ENCODE peak calls at places on chromosome 2, in eight cellular contexts. P is heart left ventricle, O is upper lobe of right lung, K is A549, N is fibroblast of mammary gland, Y is uterus, L is sigmoid colon, I is IMR-90. M is an unnamed sample.

GRCh38 chr2:14451312-14451711 is 181.2 kb upstream of the LRATD1 start:
- DNase-seq in P (no peak), O (no peak), K (no peak), N (no peak), Y (no peak), L (no peak), I (no peak), M (no peak)

GRCh38 chr2:144404621-144405312 is 115.2 kb downstream of the ZEB2 start:
- DNase-seq in P (no peak), O (no peak), K (no peak), N (no peak), Y (no peak), L (no peak), I (peak), M (peak)

GRCh38 chr2:239603411-239604356 is 202.9 kb upstream of the HDAC4 start:
- DNase-seq in P (no peak), O (no peak), K (no peak), N (no peak), Y (no peak), L (no peak), I (no peak), M (no peak)

GRCh38 chr2:96802281-96802595 is 13.8 kb upstream of the CNNM3 start:
- DNase-seq in P (no peak), O (peak), K (no peak), N (no peak), Y (no peak), L (peak), I (no peak), M (no peak)

GRCh38 chr2:231540017-231540416 is 9.8 kb upstream of the NMUR1 start:
- DNase-seq in P (no peak), O (no peak), K (no peak), N (no peak), Y (no peak), L (no peak), I (no peak), M (no peak)

GRCh38 chr2:134181219-134181618 is 72.7 kb upstream of the MGAT5 start:
- DNase-seq in P (no peak), O (no peak), K (no peak), N (no peak), Y (no peak), L (no peak), I (no peak), M (no peak)

GRCh38 chr2:113219889-113220641 is 46.3 kb downstream of the PSD4 start:
- DNase-seq in P (peak), O (peak), K (peak), N (peak), Y (no peak), L (peak), I (peak), M (peak)

GRCh38 chr2:11553661-11554429 is 20.0 kb downstream of the GREB1 start:
- DNase-seq in P (no peak), O (no peak), K (no peak), N (peak), Y (no peak), L (no peak), I (peak), M (peak)

GRCh38 chr2:145156199-145156598 is 636.3 kb upstream of the ZEB2 start:
- DNase-seq in P (no peak), O (no peak), K (no peak), N (no peak), Y (no peak), L (no peak), I (no peak), M (no peak)

GRCh38 chr2:15449542-15450236 is 111.4 kb downstream of the NBAS start:
- DNase-seq in P (no peak), O (no peak), K (no peak), N (no peak), Y (no peak), L (no peak), I (no peak), M (no peak)

GRCh38 chr2:112481050-112481527 is 867 bp upstream of the TTL start:
- DNase-seq in P (peak), O (peak), K (peak), N (peak), Y (peak), L (peak), I (peak), M (peak)

GRCh38 chr2:21118302-21118920 is 5.4 kb upstream of the TDRD15 start:
- DNase-seq in P (no peak), O (no peak), K (peak), N (peak), Y (no peak), L (no peak), I (peak), M (peak)

DNA sequence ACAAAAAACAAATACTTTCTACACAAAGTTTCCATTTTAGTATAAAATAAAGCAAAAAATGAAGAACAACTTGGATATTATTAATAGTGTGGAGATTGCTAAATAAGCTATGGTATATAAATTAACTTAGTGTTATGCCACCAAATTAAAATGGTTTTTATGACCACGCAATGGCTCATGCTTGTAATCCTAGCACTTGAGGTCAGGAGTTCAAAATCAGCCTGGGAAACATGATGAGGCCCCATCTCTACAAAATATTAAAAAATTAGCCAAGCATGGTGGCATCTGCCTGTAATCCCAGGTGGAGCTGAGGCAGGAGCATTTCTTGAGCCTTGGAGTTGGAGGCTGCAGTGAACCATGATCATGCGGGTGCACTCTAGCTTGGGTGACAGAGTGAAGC is 108.8 kb downstream of the SH3RF3 start:
- DNase-seq in P (no peak), O (no peak), K (no peak), N (no peak), Y (no peak), L (no peak), I (no peak), M (no peak)
- H3K4me3 ChIP-seq in P (no peak), O (no peak), K (no peak), N (no peak), Y (no peak), L (no peak), I (no peak), M (no peak)

GRCh38 chr2:148541792-148542191 is 102.8 kb upstream of the EPC2 start:
- DNase-seq in P (no peak), O (no peak), K (no peak), N (no peak), Y (no peak), L (no peak), I (no peak), M (no peak)

GRCh38 chr2:148546270-148546669 is 98.3 kb upstream of the EPC2 start:
- DNase-seq in P (no peak), O (no peak), K (no peak), N (no peak), Y (no peak), L (no peak), I (no peak), M (no peak)

GRCh38 chr2:148542614-148543013 is 101.9 kb upstream of the EPC2 start:
- DNase-seq in P (no peak), O (no peak), K (no peak), N (no peak), Y (no peak), L (no peak), I (no peak), M (no peak)

GRCh38 chr2:148549001-148549400 is 95.5 kb upstream of the EPC2 start:
- DNase-seq in P (no peak), O (no peak), K (no peak), N (no peak), Y (no peak), L (no peak), I (no peak), M (no peak)

DNA sequence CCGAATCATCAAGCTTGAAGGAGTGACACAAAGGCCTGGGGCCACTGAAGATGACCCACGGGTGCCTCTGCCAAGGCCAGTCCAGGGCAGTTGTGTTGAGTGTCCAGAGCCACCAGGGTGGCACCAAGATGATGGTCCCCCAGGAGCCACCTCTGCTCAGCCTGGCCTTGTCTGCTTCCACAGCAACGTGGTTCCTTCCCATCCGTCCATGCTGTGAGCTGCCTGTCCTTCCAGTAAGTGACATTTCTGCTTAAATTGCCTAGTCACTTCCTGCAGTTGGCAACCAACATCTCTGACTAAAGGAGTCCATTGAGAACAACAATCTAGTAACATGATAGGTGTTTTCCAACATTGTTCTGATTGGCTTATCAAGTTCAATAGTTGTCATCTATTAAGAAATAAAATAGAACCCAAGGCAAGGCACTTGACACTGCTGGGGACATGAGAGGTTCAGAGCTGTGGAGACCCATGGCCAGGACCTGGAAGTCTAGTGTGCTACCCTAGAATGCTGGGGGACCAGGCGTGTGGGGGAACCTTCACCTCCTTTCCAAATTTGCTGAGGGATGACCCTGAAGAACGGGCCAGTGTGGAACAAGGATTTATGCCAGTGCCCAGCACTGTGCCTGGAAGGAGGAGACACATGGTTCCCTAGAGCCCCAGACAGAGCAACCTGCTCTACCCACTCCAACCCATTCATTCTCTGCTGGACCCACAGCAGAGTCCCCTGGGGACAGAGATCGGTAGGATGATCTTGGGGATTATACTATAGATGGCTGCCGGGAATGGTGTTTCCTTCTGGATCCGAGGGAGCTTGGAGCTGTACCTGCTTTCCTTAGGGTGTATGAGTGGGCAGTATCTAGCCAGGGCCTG is 98.9 kb upstream of the EPC2 start:
- DNase-seq in P (no peak), O (no peak), K (no peak), N (no peak), Y (no peak), L (no peak), I (no peak), M (no peak)
- H3K4me3 ChIP-seq in P (no peak), O (no peak), K (no peak), N (no peak), Y (no peak), L (no peak), I (no peak), M (no peak)

DNA sequence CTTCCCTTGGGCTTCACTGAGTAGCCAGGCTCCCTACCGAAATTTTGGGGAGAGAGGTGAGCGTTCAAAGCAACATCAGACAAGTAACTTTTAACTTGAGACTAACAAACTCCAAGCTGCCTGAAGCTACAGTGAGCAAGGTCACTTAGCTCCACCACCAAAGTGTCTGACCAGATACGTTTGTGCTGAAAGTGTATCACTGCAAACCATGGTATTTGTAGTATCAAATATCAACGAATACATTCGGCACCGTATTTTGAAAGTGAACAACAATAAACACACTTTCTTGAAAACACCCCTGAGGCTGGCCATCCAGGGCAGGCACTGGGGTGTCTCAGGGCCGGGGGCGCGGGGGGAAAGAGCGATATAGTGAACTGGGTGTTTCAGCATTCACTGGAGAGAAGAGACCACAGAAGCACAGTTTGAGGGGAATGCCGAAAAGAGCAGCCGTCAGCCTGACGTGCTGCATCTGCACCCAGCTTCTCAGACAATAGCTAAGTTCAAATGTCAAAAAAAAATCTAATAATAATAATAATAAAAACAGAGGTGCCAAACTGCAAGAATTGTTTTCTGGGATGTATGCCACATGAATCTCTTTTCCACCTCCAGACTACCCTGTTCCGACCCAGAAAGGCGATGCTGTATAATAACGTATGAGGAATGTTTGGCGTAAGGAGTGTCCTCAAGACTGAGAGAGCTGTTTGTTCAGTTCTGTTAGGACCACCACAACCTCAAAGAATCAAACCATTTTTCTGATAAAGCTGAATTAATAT is 7.5 kb upstream of the POU3F3 start:
- DNase-seq in P (no peak), O (no peak), K (no peak), N (no peak), Y (no peak), L (no peak), I (no peak), M (no peak)
- H3K4me3 ChIP-seq in P (no peak), O (no peak), K (no peak), N (no peak), Y (no peak), L (no peak), I (no peak), M (no peak)

GRCh38 chr2:10330700-10331032 is 28.0 kb downstream of the HPCAL1 start:
- DNase-seq in P (no peak), O (no peak), K (no peak), N (no peak), Y (no peak), L (no peak), I (no peak), M (no peak)

GRCh38 chr2:10331702-10332401 is 29.1 kb downstream of the HPCAL1 start:
- DNase-seq in P (peak), O (no peak), K (no peak), N (no peak), Y (no peak), L (no peak), I (no peak), M (no peak)

GRCh38 chr2:10329880-10330699 is 27.4 kb downstream of the HPCAL1 start:
- DNase-seq in P (no peak), O (no peak), K (peak), N (peak), Y (no peak), L (no peak), I (peak), M (no peak)

GRCh38 chr2:10332402-10333246 is 29.9 kb downstream of the HPCAL1 start:
- DNase-seq in P (no peak), O (no peak), K (no peak), N (no peak), Y (no peak), L (no peak), I (no peak), M (no peak)

GRCh38 chr2:10331033-10331701 is 28.5 kb downstream of the HPCAL1 start:
- DNase-seq in P (peak), O (peak), K (peak), N (peak), Y (peak), L (no peak), I (no peak), M (no peak)
- H3K4me3 ChIP-seq in P (no peak), O (peak), K (peak), N (no peak), Y (no peak), L (peak), I (no peak), M (no peak)

DNA sequence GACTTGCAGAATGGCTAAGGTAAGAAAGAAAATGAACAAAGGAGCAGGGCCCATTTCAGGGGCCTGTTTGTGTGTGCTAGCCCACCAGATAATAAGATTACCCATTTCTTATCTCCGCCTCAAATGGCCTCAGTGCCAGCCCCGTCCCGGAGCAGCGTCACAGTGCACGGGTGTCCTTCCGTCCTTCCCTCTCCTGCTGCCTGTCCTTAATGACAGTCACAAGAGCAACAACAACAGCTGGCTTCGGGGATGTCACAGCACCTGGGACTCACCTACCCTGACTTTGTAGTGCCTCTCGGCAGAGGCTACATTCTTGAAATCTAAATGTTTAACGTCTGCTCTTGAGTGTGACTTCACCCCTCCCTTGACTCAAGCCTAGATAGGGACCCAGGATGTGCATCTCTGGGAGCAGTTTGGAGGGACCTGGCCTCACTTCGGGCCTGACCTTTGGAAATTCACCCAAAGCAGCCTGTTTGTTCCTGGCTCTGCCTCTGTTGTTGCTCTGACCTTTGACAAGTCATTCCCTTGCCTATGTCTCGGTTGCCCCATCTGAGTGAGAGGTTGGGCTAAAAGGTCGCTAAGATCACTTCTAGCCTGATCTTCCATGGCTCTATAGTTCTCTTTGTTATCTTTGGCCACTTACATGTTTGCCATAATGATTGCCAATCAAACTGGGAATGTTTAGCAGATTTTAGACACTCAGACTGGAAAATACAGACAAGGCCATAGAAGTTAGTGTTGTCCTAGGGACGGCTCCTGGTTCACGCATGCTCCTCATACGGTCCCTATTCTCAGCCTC is 122.5 kb downstream of the KLHL29 start:
- DNase-seq in P (no peak), O (no peak), K (no peak), N (no peak), Y (no peak), L (no peak), I (no peak), M (no peak)
- H3K4me3 ChIP-seq in P (no peak), O (no peak), K (no peak), N (no peak), Y (no peak), L (no peak), I (no peak), M (no peak)

GRCh38 chr2:72271276-72271614 is 123.6 kb upstream of the CYP26B1 start:
- DNase-seq in P (no peak), O (no peak), K (no peak), N (no peak), Y (no peak), L (no peak), I (no peak), M (no peak)
- H3K4me3 ChIP-seq in P (no peak), O (no peak), K (no peak), N (no peak), Y (no peak), L (no peak), I (no peak), M (no peak)

GRCh38 chr2:136131484-136131960 is 13.6 kb upstream of the CXCR4 start:
- DNase-seq in P (no peak), O (no peak), K (no peak), N (no peak), Y (no peak), L (no peak), I (no peak), M (no peak)

GRCh38 chr2:136130511-136130910 is 12.6 kb upstream of the CXCR4 start:
- DNase-seq in P (no peak), O (no peak), K (no peak), N (no peak), Y (no peak), L (no peak), I (no peak), M (no peak)

GRCh38 chr2:136128905-136129304 is 11.0 kb upstream of the CXCR4 start:
- DNase-seq in P (no peak), O (no peak), K (no peak), N (no peak), Y (no peak), L (no peak), I (no peak), M (no peak)

GRCh38 chr2:136129601-136130000 is 11.7 kb upstream of the CXCR4 start:
- DNase-seq in P (no peak), O (no peak), K (no peak), N (no peak), Y (no peak), L (no peak), I (no peak), M (no peak)

DNA sequence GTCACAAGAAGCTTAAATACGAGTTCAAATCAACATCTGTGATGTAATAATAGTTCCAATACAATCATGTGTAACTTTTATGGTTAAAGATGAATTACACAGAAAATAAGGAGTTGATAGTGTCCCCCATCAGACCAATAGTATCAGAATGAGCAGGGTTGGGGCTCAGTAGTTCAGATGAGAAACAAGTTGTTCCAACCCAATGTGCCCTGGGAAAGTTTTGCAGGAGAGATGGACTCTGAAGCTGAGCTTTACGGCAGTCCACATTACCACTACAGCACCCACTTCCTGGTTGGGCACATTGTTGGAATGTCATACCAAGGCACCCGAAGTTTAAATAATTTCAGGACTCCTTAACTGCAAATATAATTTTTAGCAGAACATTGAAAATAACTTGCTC is 12.1 kb upstream of the CXCR4 start:
- DNase-seq in P (no peak), O (no peak), K (no peak), N (no peak), Y (no peak), L (no peak), I (no peak), M (no peak)
- H3K4me3 ChIP-seq in P (no peak), O (no peak), K (no peak), N (no peak), Y (no peak), L (no peak), I (no peak), M (no peak)

GRCh38 chr2:36596397-36596796 is 1.6 kb downstream of the FEZ2 start:
- DNase-seq in P (no peak), O (no peak), K (no peak), N (no peak), Y (no peak), L (no peak), I (no peak), M (no peak)
- H3K4me3 ChIP-seq in P (no peak), O (no peak), K (peak), N (peak), Y (no peak), L (peak), I (no peak), M (no peak)

M was measured in testis.